ENCODE peak calls at places on chromosomes 16 and 17, in four cellular contexts. H is K562, C is HL-60, F is GM12878. U is an unnamed sample.

GRCh38 chr17:81582341-81582740 is 30.2 kb upstream of the FAAP100 start:
- DNase-seq in H (no peak), C (no peak), F (no peak), U (no peak)

GRCh38 chr17:77914440-77915254 is 43.9 kb upstream of the TNRC6C start:
- DNase-seq in H (no peak), C (no peak), F (no peak), U (no peak)

GRCh38 chr16:84647830-84648594 is at the start of gene KLHL36:
- DNase-seq in H (peak; percentile 98), C (peak; percentile 28), F (no peak), U (peak; percentile 96)

GRCh38 chr17:51748749-51749604 is 409.5 kb downstream of the CA10 start:
- DNase-seq in H (no peak), C (no peak), F (no peak), U (no peak)

GRCh38 chr17:22510504-22510903 is 818.2 kb downstream of the KCNJ18 start:
- DNase-seq in H (no peak), C (no peak), F (no peak), U (no peak)

GRCh38 chr16:9296273-9296593 is 204.8 kb downstream of the HAPSTR1 start:
- DNase-seq in H (no peak), C (no peak), F (no peak), U (no peak)

GRCh38 chr17:69412336-69412735 is 2.2 kb upstream of the MAP2K6 start:
- DNase-seq in H (no peak), C (no peak), F (no peak), U (no peak)

GRCh38 chr17:7393613-7394451 is 493 bp downstream of the PLSCR3 start:
- DNase-seq in H (no peak), C (no peak), F (no peak), U (no peak)

GRCh38 chr16:9102379-9102778 is 10.9 kb downstream of the HAPSTR1 start:
- DNase-seq in H (no peak), C (peak; percentile 67), F (no peak), U (no peak)

GRCh38 chr16:74596586-74596985 is 10.3 kb downstream of the GLG1 start:
- DNase-seq in H (no peak), C (no peak), F (no peak), U (no peak)

GRCh38 chr17:28720247-28720996 is 637 bp downstream of the RPL23A start:
- DNase-seq in H (peak; percentile 30), C (peak; percentile 38), F (no peak), U (no peak)

GRCh38 chr17:49401971-49402491 is 12.7 kb downstream of the PHB1 start:
- DNase-seq in H (no peak), C (no peak), F (no peak), U (no peak)

GRCh38 chr17:9986754-9987382 is 81.8 kb upstream of the RCVRN start:
- DNase-seq in H (no peak), C (no peak), F (no peak), U (no peak)

GRCh38 chr16:80946481-80946880 is 60.2 kb downstream of the CMC2 start:
- DNase-seq in H (no peak), C (no peak), F (no peak), U (no peak)
- TF ChIP-seq SPI1 in H (no peak), C (no peak), F (no peak), U (no peak)

DNA sequence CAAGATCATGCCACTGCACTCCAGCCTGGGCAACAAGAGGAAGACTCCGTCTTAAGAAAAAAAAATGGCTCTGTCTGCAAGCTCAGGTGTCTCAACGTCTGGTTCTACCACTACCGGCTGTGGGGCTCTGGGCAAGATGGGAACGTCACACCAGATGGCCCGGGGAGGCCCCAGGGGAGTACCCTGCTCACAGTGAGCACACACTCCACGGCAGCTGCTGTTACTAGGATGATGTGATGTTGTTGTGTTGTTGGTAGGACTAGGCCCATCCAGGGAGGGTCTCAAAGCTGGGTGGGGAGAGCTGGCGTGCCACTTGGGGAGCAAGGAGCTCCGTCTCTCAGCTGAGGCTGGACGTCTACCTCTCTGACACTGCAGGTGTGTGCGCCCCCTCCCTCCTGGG is 9.4 kb upstream of the NPTX1 start:
- DNase-seq in H (no peak), C (peak; percentile 46), F (no peak), U (no peak)
- TF ChIP-seq SPI1 in H (no peak), C (no peak), F (no peak), U (no peak)

DNA sequence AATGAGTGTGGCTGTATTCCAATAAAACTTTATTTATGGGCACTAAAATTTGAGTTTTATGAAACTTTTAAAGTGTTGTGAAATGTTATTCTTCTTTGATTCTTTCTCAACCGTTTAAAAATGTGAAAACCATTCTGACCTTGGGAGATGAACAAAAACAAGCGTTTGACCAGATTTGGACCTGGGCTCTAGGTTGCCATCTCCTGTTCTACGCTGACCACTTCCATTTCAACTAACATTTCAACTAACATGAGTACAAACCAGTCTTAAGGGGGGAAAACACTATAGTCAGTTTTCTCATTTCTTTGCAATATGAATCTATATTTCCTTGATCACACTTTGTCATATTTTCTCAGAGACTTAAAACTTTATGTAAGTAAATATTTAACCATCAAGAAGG is 118.4 kb upstream of the IRX5 start:
- DNase-seq in H (no peak), C (no peak), F (no peak), U (no peak)
- TF ChIP-seq SPI1 in H (no peak), C (no peak), F (no peak), U (no peak)

GRCh38 chr17:40598928-40599627 is 33.8 kb upstream of the CCR7 start:
- DNase-seq in H (no peak), C (no peak), F (peak; percentile 97), U (no peak)
- TF ChIP-seq SPI1 in H (no peak), C (peak; percentile 10), F (peak; percentile 97), U (peak; percentile 96)

GRCh38 chr16:48959204-48959603 is 322.4 kb downstream of the CBLN1 start:
- DNase-seq in H (no peak), C (no peak), F (no peak), U (no peak)

GRCh38 chr16:48959747-48960146 is 321.9 kb downstream of the CBLN1 start:
- DNase-seq in H (no peak), C (no peak), F (no peak), U (no peak)

GRCh38 chr16:48960830-48961229 is 320.8 kb downstream of the CBLN1 start:
- DNase-seq in H (no peak), C (no peak), F (no peak), U (no peak)

GRCh38 chr16:48956620-48957019 is 325.0 kb downstream of the CBLN1 start:
- DNase-seq in H (no peak), C (no peak), F (no peak), U (no peak)

DNA sequence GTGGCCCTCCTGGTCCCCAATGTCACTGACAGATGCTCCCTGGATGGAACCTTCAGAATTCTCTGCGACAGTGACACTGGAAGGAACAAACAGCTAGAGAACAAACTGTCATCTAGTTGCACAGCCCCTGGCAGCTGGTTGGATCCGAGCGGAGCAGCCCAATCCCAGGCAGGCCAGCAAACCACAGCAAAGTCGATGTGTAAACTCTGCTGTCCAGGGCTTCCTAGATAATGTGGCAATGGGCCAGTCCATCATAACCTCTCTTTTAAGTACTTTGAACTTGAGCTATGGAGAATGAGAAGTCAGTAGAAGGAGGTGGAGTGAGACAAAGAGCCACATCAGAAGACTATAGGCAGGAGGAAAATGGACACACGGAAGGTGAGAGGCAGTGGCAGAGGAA is 323.0 kb downstream of the CBLN1 start:
- DNase-seq in H (no peak), C (no peak), F (no peak), U (no peak)
- TF ChIP-seq SPI1 in H (no peak), C (no peak), F (no peak), U (no peak)

GRCh38 chr16:51402239-51402638 is 251.2 kb upstream of the SALL1 start:
- DNase-seq in H (no peak), C (no peak), F (no peak), U (no peak)

GRCh38 chr16:51399908-51400670 is 249.0 kb upstream of the SALL1 start:
- DNase-seq in H (no peak), C (no peak), F (no peak), U (no peak)

GRCh38 chr16:51404386-51404785 is 253.3 kb upstream of the SALL1 start:
- DNase-seq in H (no peak), C (no peak), F (no peak), U (no peak)

GRCh38 chr16:51402785-51403184 is 251.7 kb upstream of the SALL1 start:
- DNase-seq in H (no peak), C (no peak), F (no peak), U (no peak)

DNA sequence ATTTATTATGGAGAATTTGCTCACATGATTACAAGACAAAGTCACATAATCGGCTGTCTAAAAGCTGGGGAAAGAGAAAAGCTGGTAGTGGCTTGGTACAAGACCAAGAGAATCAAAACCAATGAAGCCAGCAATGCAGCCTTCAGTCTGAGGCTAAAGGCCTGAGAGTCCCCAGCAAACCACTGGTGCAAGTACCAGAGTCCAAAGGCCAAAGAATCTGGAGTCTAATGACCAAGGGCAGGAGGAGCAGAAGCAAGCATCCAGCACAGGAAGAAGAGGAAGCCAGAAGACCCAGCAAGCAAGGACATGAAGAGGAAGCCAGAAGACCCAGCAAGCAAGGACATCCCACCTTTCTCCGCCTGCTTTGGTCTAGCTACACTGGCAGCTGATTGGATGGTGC is 250.6 kb upstream of the SALL1 start:
- DNase-seq in H (no peak), C (no peak), F (no peak), U (no peak)
- TF ChIP-seq SPI1 in H (no peak), C (no peak), F (no peak), U (no peak)

GRCh38 chr16:34802396-34802795 is 1343.0 kb downstream of the TP53TG3F start:
- DNase-seq in H (no peak), C (no peak), F (no peak), U (no peak)
- TF ChIP-seq SPI1 in H (no peak), C (no peak), F (no peak), U (no peak)

DNA sequence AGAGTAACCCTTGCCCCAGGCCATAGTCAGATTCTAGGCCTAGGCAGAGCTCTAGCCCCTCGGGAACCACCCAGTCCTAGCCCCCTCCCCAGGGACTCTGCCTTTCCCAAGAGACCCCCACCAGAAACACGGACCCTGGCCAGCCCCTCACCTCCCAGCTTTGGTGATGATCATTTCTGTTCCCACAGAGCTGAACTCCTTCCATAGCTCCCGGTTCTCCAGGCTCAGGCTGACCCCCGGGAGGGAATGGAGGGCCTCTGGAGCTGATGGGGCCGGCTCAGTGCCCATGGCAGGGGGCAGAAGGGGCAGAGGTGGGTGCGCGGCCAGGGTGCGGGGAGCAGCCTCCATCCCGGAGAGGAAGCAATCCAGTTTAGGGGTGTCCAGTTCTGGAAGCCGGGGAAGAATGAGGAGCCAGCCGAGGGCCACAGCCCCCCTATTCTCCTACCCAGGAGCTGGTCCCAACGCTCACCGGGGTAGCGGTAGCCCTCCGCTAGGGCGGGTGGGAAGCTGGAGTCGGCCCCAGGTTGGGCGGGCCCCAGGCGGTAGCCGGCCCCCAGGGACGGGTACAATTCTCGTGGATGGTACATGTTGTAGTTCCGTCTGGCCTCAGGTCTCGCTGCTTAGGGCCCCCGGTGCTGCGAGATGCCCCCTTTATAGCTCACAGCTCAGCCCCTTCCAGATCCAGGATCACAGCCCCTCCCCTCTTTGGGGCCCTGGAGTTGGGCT is 954 bp downstream of the TBX6 start:
- DNase-seq in H (no peak), C (no peak), F (no peak), U (no peak)
- TF ChIP-seq SPI1 in H (no peak), C (no peak), F (no peak), U (no peak)

DNA sequence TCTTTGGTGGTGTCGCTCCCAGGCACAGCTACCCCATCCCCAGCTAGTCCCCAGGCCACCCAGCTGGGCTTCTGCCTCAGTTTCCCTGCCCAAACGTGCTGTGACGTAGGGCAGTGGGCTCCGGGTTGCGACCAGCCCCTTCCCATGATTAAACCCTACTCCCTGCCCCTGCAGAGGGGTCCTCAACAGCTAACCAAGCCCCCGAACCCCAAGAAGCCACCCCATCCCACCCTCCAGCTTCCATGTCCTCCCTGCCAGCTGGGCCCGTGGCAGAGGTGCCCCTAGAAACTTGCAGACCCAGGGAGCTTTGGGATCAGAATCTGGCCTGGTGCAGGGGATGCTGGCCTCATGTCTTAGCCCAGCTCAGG is 879 bp upstream of the NTN3 start:
- DNase-seq in H (no peak), C (no peak), F (no peak), U (no peak)
- TF ChIP-seq SPI1 in H (no peak), C (no peak), F (no peak), U (no peak)